ENCODE peak calls at places on chromosomes 7 and 10, in four cellular contexts. F, W, Y and Z are unnamed samples.

GRCh38 chr10:3961082-3961481 is 176.1 kb upstream of the KLF6 start:
- DNase-seq in F (no peak), W (no peak), Y (no peak), Z (no peak)

GRCh38 chr10:71268247-71268691 is 50.8 kb upstream of the SLC29A3 start:
- DNase-seq in F (no peak), W (no peak), Y (no peak), Z (no peak)

GRCh38 chr10:102814873-102815661 is 22.1 kb downstream of the CYP17A1 start:
- DNase-seq in F (no peak), W (no peak), Y (no peak), Z (no peak)

GRCh38 chr10:14971867-14972448 is 12.8 kb downstream of the MEIG1 start:
- DNase-seq in F (peak; percentile 28), W (no peak), Y (peak; percentile 56), Z (peak; percentile 46)

GRCh38 chr10:113071446-113071845 is 121.4 kb downstream of the TCF7L2 start:
- DNase-seq in F (no peak), W (no peak), Y (no peak), Z (no peak)

GRCh38 chr10:373516-374309 is 238.5 kb downstream of the ZMYND11 start:
- DNase-seq in F (no peak), W (peak; percentile 35), Y (no peak), Z (peak; percentile 39)

GRCh38 chr7:131538791-131539179 is 17.6 kb downstream of the PODXL start:
- DNase-seq in F (no peak), W (no peak), Y (no peak), Z (peak; percentile 91)

GRCh38 chr7:16590424-16590823 is 55.1 kb downstream of the ANKMY2 start:
- DNase-seq in F (no peak), W (no peak), Y (no peak), Z (peak; percentile 42)

GRCh38 chr7:73831656-73832579 is 1.1 kb downstream of the CLDN4 start:
- DNase-seq in F (no peak), W (no peak), Y (no peak), Z (no peak)

GRCh38 chr10:70032667-70033066 is 20.0 kb upstream of the MACROH2A2 start:
- DNase-seq in F (no peak), W (no peak), Y (no peak), Z (no peak)

GRCh38 chr10:132663666-132664365 is 122.1 kb downstream of the NKX6-2 start:
- DNase-seq in F (no peak), W (no peak), Y (no peak), Z (no peak)

GRCh38 chr10:122165914-122166313 is 105.2 kb upstream of the BTBD16 start:
- DNase-seq in F (no peak), W (no peak), Y (no peak), Z (no peak)

GRCh38 chr7:155234950-155235789 is 62.5 kb upstream of the INSIG1 start:
- DNase-seq in F (no peak), W (no peak), Y (no peak), Z (no peak)

GRCh38 chr7:115224923-115225322 is 303.0 kb downstream of the MDFIC start:
- DNase-seq in F (no peak), W (no peak), Y (no peak), Z (no peak)

GRCh38 chr10:114061148-114061547 is 17.5 kb downstream of the ADRB1 start:
- DNase-seq in F (no peak), W (no peak), Y (no peak), Z (no peak)

GRCh38 chr7:116316838-116317612 is 106.7 kb downstream of the TES start:
- DNase-seq in F (peak; percentile 12), W (peak; percentile 98), Y (peak; percentile 54), Z (peak; percentile 88)

GRCh38 chr10:13759167-13759566 is 172.4 kb downstream of the PRPF18 start:
- DNase-seq in F (no peak), W (no peak), Y (no peak), Z (no peak)

GRCh38 chr7:136956232-136956631 is 87.8 kb downstream of the CHRM2 start:
- DNase-seq in F (no peak), W (peak; percentile 67), Y (no peak), Z (no peak)

GRCh38 chr7:114255404-114255841 is 159.2 kb upstream of the FOXP2 start:
- DNase-seq in F (no peak), W (no peak), Y (no peak), Z (no peak)

GRCh38 chr10:83076443-83076842 is 1062.9 kb upstream of the GHITM start:
- DNase-seq in F (no peak), W (no peak), Y (no peak), Z (no peak)

GRCh38 chr7:43516581-43517342 is 66.1 kb upstream of the STK17A start:
- DNase-seq in F (no peak), W (no peak), Y (peak; percentile 4), Z (no peak)

GRCh38 chr7:85103962-85104361 is 82.9 kb downstream of the SEMA3D start:
- DNase-seq in F (no peak), W (no peak), Y (no peak), Z (peak; percentile 37)